ENCODE peak calls at places on chromosomes 16 and 17, in seven cellular contexts. L is stomach, F is A549, Y is tibial nerve, X is SK-N-SH, C is sigmoid colon, U is HepG2. W is an unnamed sample.
A peak's percentile ranks its signal among the peaks of the same experiment; 100 is the strongest.

GRCh38 chr17:31446195-31446967 is 54.9 kb downstream of the RAB11FIP4 start:
- DNase-seq in L (no peak), F (no peak), Y (no peak), X (no peak), C (no peak), U (no peak), W (no peak)

GRCh38 chr16:66886914-66887313 is 6.6 kb downstream of the PDP2 start:
- DNase-seq in L (no peak), F (no peak), Y (no peak), X (no peak), C (no peak), U (no peak), W (no peak)

GRCh38 chr17:65185686-65186382 is 48.7 kb downstream of the RGS9 start:
- DNase-seq in L (no peak), F (no peak), Y (no peak), X (peak; percentile 68), C (no peak), U (no peak), W (no peak)

GRCh38 chr16:31460582-31461002 is 1.3 kb downstream of the ARMC5 start:
- DNase-seq in L (no peak), F (no peak), Y (no peak), X (peak; percentile 56), C (peak; percentile 63), U (peak; percentile 54), W (no peak)

GRCh38 chr16:27402964-27403600 is 1.1 kb downstream of the IL21R start:
- DNase-seq in L (no peak), F (no peak), Y (no peak), X (no peak), C (no peak), U (no peak), W (peak; percentile 57)

GRCh38 chr17:36942031-36942599 is 4.8 kb downstream of the LHX1 start:
- DNase-seq in L (no peak), F (no peak), Y (no peak), X (peak; percentile 76), C (no peak), U (no peak), W (no peak)

GRCh38 chr17:40522961-40523310 is 21.5 kb upstream of the TNS4 start:
- DNase-seq in L (no peak), F (no peak), Y (no peak), X (no peak), C (no peak), U (no peak), W (no peak)

GRCh38 chr16:68093816-68094613 is 8.8 kb downstream of the NFATC3 start:
- DNase-seq in L (no peak), F (no peak), Y (no peak), X (no peak), C (no peak), U (no peak), W (no peak)

GRCh38 chr16:67993207-67994036 is 5.9 kb downstream of the DPEP2 start:
- DNase-seq in L (peak; percentile 82), F (peak; percentile 80), Y (peak; percentile 54), X (peak; percentile 96), C (peak; percentile 90), U (peak; percentile 69), W (no peak)

GRCh38 chr17:38579934-38580333 is 25.8 kb downstream of the SRCIN1 start:
- DNase-seq in L (peak; percentile 34), F (peak; percentile 80), Y (no peak), X (peak; percentile 94), C (no peak), U (peak; percentile 71), W (no peak)

GRCh38 chr16:79982356-79982755 is 381.8 kb upstream of the MAF start:
- DNase-seq in L (no peak), F (no peak), Y (no peak), X (no peak), C (no peak), U (no peak), W (no peak)

GRCh38 chr17:70208080-70208794 is 38.9 kb downstream of the KCNJ2 start:
- DNase-seq in L (no peak), F (no peak), Y (no peak), X (no peak), C (no peak), U (no peak), W (no peak)
- TF ChIP-seq EP300 in L (no peak), F (no peak), Y (no peak), X (no peak), C (no peak), U (no peak), W (no peak)

GRCh38 chr17:60586288-60586974 is 13.6 kb upstream of the PPM1D start:
- DNase-seq in L (no peak), F (no peak), Y (no peak), X (no peak), C (no peak), U (peak; percentile 56), W (no peak)
- TF ChIP-seq CTCF in L (no peak), F (peak; percentile 55), Y (no peak), X (peak; percentile 50), C (no peak), U (peak; percentile 73), W (no peak)

DNA sequence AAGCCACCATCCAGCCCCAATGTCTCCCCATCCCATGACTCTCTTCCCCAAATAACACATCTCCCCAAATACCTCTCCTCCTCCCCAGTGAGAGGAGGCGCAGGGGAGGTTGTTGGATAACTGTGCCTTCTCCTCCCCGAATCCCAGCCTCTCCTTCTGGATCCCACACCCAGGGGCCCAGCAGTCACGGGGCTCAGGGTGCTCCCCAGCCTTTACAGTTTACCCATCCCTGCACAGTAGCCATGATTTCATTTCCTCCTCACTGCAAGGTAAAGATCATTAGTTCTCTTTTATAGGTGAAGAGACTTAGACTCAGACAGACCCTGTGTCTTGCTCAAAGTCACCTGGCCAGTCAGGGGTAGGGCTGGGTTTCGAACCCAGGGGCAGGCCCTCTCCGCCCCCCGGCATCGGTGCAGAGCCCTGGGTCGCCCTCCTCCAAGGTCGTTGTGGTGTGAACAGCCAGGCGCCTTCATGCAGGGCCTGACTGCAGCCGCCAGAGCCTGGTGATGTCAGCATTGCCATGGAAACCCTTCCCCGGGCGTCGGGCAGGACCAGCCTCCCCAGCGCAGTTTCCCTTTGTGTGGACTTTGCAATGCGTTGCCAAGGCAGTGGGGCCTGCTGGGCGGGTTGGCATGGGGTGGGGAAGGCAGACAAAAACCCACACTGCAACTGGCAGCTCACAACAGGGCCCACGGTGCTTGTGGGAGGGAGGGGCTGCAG is 53.3 kb upstream of the TOB1 start:
- DNase-seq in L (peak; percentile 96), F (peak; percentile 99), Y (peak; percentile 64), X (peak; percentile 99), C (peak; percentile 97), U (peak; percentile 86), W (peak; percentile 95)
- H3K4me3 ChIP-seq in L (no peak overlapping the region), F (no peak overlapping the region), Y (no peak overlapping the region), X (no peak overlapping the region), C (no peak overlapping the region), U (no peak overlapping the region), W (no peak overlapping the region)

DNA sequence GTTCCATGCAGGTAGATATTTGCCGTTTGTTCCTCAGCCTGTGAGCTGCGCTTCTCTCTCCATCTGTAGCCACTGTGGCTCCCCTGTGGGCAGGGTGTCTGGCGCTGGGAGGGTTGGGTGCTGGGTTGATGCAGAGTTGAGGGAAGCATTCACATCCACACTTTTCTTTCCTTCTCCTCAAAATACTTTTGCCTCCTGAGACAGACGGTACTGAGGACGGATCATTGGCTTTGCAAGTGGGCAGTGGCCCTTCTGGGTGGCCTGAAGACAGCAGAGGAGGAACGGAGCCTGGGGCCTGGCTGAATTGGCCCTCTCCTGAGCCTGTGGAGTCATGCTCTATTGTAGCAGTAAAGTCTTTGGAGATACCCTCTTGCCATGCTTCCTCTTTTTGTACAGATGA is 43.0 kb downstream of the NKD1 start:
- DNase-seq in L (no peak), F (no peak), Y (no peak), X (no peak), C (no peak), U (no peak), W (no peak)
- TF ChIP-seq EP300 in L (no peak), F (no peak), Y (no peak), X (no peak), C (no peak), U (no peak), W (no peak)

GRCh38 chr17:2366747-2367494 is 29.6 kb downstream of the SGSM2 start:
- DNase-seq in L (no peak), F (peak; percentile 31), Y (no peak), X (no peak), C (no peak), U (no peak), W (no peak)
- TF ChIP-seq CTCF in L (no peak), F (peak; percentile 43), Y (no peak), X (no peak), C (no peak), U (peak; percentile 12), W (no peak)

DNA sequence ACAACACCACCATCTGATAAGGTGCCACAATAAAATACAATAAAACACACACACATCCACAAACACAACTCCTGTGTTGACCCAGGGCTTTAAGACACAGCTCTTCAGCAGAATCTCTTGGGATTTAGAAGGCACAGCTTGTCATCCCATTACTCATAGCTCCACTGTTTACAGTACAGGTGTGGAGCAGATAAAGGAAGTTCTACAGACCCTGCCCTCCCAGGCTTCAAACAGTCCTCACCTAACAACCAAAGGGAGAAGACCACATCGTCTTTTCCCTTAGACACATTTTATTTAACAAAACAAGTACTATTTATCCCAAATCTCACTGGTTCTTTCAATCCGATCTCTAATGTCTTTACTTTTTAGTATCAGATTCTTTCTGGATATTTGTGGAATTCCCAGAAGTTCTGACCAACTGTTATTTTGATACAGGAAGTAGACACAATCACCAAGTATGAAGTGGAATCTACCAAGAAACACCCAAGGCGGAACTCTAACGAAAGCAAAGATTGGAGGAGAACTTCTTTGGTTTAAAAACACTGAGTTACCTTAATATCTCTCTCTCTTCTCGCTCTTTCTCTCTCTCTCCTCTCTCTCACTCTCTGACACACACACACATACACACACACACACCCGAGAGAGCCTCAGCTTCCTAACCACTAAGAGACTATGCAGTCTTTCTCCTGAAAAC is 46.1 kb downstream of the CYTH1 start:
- DNase-seq in L (no peak), F (no peak), Y (no peak), X (no peak), C (no peak), U (peak; percentile 50), W (no peak)
- H3K4me3 ChIP-seq in L (peak overlapping the region; percentile 45), F (peak overlapping the region; percentile 61), Y (peak overlapping the region; percentile 58), X (no peak overlapping the region), C (peak overlapping the region; percentile 37), U (no peak overlapping the region), W (peak overlapping the region; percentile 51)

GRCh38 chr16:4614571-4615388 is at the start of gene UBALD1:
- DNase-seq in L (peak; percentile 94), F (peak; percentile 89), Y (peak; percentile 75), X (peak; percentile 93), C (peak; percentile 94), U (peak; percentile 87), W (peak; percentile 95)
- TF ChIP-seq EP300 in L (no peak), F (no peak), Y (peak; percentile 98), X (no peak), C (peak; percentile 59), U (no peak), W (no peak)

DNA sequence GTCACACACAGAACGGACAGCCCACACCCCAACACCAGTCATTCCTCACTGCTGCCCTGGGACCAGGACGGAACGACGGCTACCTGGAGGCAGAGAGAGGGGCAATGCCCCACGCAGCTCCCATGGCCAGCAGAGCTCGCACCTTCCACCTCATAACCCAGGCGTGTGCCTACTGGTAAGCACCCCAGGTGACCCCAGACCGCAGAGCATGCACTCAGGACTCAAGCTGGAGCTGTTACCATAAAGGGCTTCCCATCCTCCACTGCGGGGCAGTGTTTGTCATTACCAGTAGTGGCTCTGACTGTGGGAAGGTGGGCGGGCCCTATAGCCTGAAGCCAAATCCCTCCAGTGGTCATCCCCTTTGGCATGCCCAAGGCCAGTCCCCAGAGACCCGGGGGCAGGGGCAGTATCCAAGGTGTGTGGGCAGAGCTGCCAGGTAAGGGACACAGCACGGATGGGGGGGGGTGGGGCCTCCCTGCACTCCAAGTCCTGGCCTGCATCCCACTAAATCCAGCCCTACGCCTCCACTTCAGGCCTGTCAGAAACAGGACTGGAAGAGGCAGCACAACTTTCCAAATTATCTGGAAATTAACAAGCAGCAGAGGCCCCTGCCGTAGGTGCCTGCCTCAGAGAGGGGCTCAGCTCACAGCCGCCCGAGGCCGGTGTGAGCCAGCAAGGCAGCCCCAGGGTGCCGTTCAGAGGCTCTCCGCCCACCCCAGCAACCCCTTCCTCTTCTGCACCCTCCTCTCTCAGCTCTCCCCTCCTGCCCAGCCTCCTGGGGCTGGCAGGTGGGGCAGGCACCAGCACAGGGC is 4.8 kb upstream of the BCAR1 start:
- DNase-seq in L (peak; percentile 28), F (no peak), Y (no peak), X (no peak), C (peak; percentile 70), U (peak; percentile 88), W (no peak)
- TF ChIP-seq CTCF in L (no peak), F (no peak), Y (no peak), X (no peak), C (no peak), U (peak; percentile 70), W (no peak)